ENCODE peak calls at places on chromosome 21, in eight cellular contexts. J, K, N, F, H, B, R and O are unnamed samples.

GRCh38 chr21:36551731-36552457 is 72.0 kb upstream of the CLDN14 start:
- DNase-seq in B (no peak), F (no peak), H (no peak), R (no peak), J (no peak), K (no peak), N (peak), O (no peak)

GRCh38 chr21:20250337-20250736 is 747.9 kb upstream of the NCAM2 start:
- DNase-seq in F (no peak), B (no peak), R (no peak), J (no peak), N (no peak), H (no peak), K (no peak), O (no peak)

GRCh38 chr21:45417951-45418300 is 13.0 kb downstream of the COL18A1 start:
- DNase-seq in B (no peak), R (no peak), J (no peak), N (no peak), K (no peak), F (no peak), H (no peak), O (peak)

GRCh38 chr21:36725793-36726386 is 27.0 kb downstream of the SIM2 start:
- DNase-seq in R (no peak), N (no peak), H (no peak), B (peak), K (no peak), F (no peak), J (no peak), O (no peak)

GRCh38 chr21:45768741-45769049 is 125.2 kb downstream of the PCBP3 start:
- DNase-seq in J (no peak), N (no peak), B (no peak), H (no peak), K (no peak), F (no peak), R (no peak), O (no peak)

GRCh38 chr21:41124626-41125240 is 43.2 kb upstream of the BACE2 start:
- DNase-seq in B (no peak), F (no peak), H (no peak), J (no peak), K (no peak), N (no peak), R (no peak), O (no peak)

GRCh38 chr21:36241717-36242116 is 78.3 kb upstream of the MORC3 start:
- DNase-seq in N (no peak), F (no peak), B (no peak), R (no peak), K (no peak), H (no peak), J (no peak), O (no peak)

GRCh38 chr21:36852864-36853263 is 113.6 kb downstream of the HLCS start:
- DNase-seq in J (no peak), H (no peak), R (no peak), N (no peak), B (no peak), F (no peak), K (no peak), O (no peak)

GRCh38 chr21:26147535-26147934 is 23.0 kb downstream of the APP start:
- DNase-seq in H (no peak), F (no peak), J (no peak), R (no peak), N (no peak), K (no peak), B (no peak), O (no peak)

GRCh38 chr21:15520811-15521643 is 208.8 kb upstream of the USP25 start:
- DNase-seq in H (no peak), N (no peak), R (no peak), J (no peak), F (no peak), B (no peak), K (no peak), O (no peak)

GRCh38 chr21:36282568-36283230 is 37.3 kb upstream of the MORC3 start:
- DNase-seq in N (no peak), F (no peak), H (no peak), J (no peak), B (no peak), R (no peak), K (no peak), O (peak)

GRCh38 chr21:29359718-29360117 is 61.0 kb downstream of the BACH1 start:
- DNase-seq in N (no peak), H (no peak), J (no peak), B (no peak), R (no peak), F (no peak), K (no peak), O (no peak)

GRCh38 chr21:42864286-42864685 is 15.1 kb downstream of the WDR4 start:
- DNase-seq in N (no peak), K (no peak), B (no peak), J (no peak), R (no peak), F (no peak), H (no peak), O (no peak)
- TF ChIP-seq CTCF in N (no peak), K (no peak), B (no peak), J (no peak), R (no peak), F (no peak), H (no peak), O (no peak)

GRCh38 chr21:43832648-43833047 is 32.4 kb upstream of the AGPAT3 start:
- DNase-seq in N (no peak), R (no peak), F (no peak), H (no peak), K (no peak), B (no peak), J (no peak), O (no peak)

GRCh38 chr21:43832158-43832550 is 32.9 kb upstream of the AGPAT3 start:
- DNase-seq in R (no peak), J (no peak), F (no peak), B (no peak), H (no peak), K (no peak), N (no peak), O (no peak)

GRCh38 chr21:43829161-43829560 is 35.9 kb upstream of the AGPAT3 start:
- DNase-seq in J (no peak), N (no peak), B (no peak), F (no peak), R (no peak), H (no peak), K (no peak), O (no peak)

GRCh38 chr21:43827015-43827611 is 37.7 kb downstream of the RRP1 start:
- DNase-seq in B (no peak), R (no peak), N (no peak), J (no peak), H (no peak), F (no peak), K (no peak), O (peak)

GRCh38 chr21:43829575-43830119 is 35.4 kb upstream of the AGPAT3 start:
- DNase-seq in F (no peak), R (no peak), K (no peak), J (no peak), H (no peak), N (no peak), B (no peak), O (no peak)
- H3K4me3 ChIP-seq in F (no peak), R (no peak), K (no peak), J (no peak), H (no peak), N (no peak), B (no peak), O (no peak)

GRCh38 chr21:34617753-34618339 is 2.9 kb upstream of the RCAN1 start:
- DNase-seq in F (no peak), J (no peak), B (no peak), H (no peak), K (no peak), R (no peak), N (no peak), O (no peak)
- H3K27ac ChIP-seq in F (no peak), J (no peak), B (no peak), H (no peak), K (no peak), R (no peak), N (no peak), O (no peak)

DNA sequence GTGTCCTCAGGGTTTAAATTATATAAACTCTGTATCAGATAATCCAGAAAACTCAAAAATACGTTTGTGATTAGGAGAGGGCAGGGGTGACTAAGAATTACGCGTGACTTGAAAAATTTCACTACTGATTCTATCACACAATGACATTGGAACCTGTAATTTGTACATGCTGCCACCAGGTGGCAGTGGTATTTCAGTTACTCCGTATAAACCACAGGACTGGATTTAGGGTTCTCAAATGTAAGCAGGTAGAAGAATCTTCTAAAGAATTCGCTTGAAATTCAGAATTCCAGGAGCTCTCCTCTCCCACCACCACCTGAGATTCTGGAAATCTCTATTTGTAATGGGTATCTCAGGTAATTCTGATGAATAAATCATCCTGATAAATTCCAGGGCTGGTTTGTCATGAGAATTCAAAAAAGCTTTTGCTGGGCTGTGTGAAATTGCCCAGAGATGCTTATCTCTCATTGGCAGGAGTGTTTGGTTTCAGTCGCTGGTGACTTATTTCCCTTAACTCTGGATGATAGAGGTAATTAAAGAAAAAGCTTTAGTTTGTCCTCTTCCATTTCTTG is 1.7 kb upstream of the KRTAP7-1 start:
- DNase-seq in K (peak), N (no peak), F (no peak), J (no peak), B (no peak), H (no peak), R (peak), O (no peak)
- TF ChIP-seq CTCF in K (peak), N (peak), F (peak), J (peak), B (no peak), H (no peak), R (peak), O (peak)